ENCODE peak calls at places on chromosomes 3 and 15, in ten cellular contexts. P is HFFc6; M is activated CD4-positive, alpha-beta T cell treated with anti-CD3 and anti-CD28 coated beads, Interleukin-2, amount 50 U/mL, for 24 hours; H is pons; B is hypothalamus; R is skeletal muscle cell; J is COR-L47; X is naive thymus-derived CD8-positive, alpha-beta T cell; Z is endodermal cell; W is ascending aorta. A is an unnamed sample.

GRCh38 chr15:99436472-99437314 is 129.1 kb upstream of the MEF2A start:
- DNase-seq in R (no peak), X (no peak), H (no peak), P (no peak), W (no peak), J (no peak), Z (peak), M (no peak), B (no peak), A (no peak)

GRCh38 chr15:78049691-78050440 is 27.6 kb downstream of the TBC1D2B start:
- DNase-seq in X (no peak), P (peak), Z (no peak), B (no peak), H (no peak), J (no peak), R (peak), M (no peak), W (no peak), A (peak)

GRCh38 chr3:30614943-30615342 is 8.5 kb downstream of the TGFBR2 start:
- DNase-seq in J (no peak), M (no peak), X (no peak), P (no peak), H (no peak), R (no peak), B (no peak), W (no peak), Z (no peak), A (no peak)

GRCh38 chr15:32098033-32098432 is 67.7 kb downstream of the CHRNA7 start:
- DNase-seq in J (no peak), H (no peak), M (no peak), W (no peak), R (no peak), P (no peak), Z (peak), B (no peak), X (no peak), A (no peak)

GRCh38 chr3:161851941-161852566 is 355.4 kb downstream of the OTOL1 start:
- DNase-seq in H (peak), Z (peak), J (peak), X (no peak), W (no peak), B (no peak), P (peak), R (no peak), M (no peak), A (peak)

GRCh38 chr15:84684092-84684491 is 26.1 kb upstream of the NMB start:
- DNase-seq in H (no peak), P (no peak), B (no peak), Z (no peak), M (no peak), W (no peak), X (no peak), J (no peak), R (no peak), A (no peak)

GRCh38 chr15:79218588-79219200 is 63.8 kb upstream of the ANKRD34C start:
- DNase-seq in M (no peak), R (no peak), J (no peak), W (no peak), P (peak), B (no peak), Z (no peak), H (no peak), X (no peak), A (peak)

GRCh38 chr15:61081028-61081322 is 148.1 kb downstream of the RORA start:
- DNase-seq in X (no peak), W (no peak), Z (no peak), B (no peak), M (no peak), H (no peak), J (no peak), P (no peak), R (no peak), A (no peak)